ENCODE peak calls at places on chromosomes 4 and X, in six cellular contexts. K, A, D, V, Q and C are unnamed samples.
A peak's percentile ranks its signal among the peaks of the same experiment; 100 is the strongest.

GRCh38 chrX:23271011-23271410 is 63.6 kb upstream of the PTCHD1 start:
- DNase-seq in K (no peak), A (no peak), D (no peak), V (no peak), Q (no peak), C (no peak)

GRCh38 chr4:173289351-173289725 is 44.8 kb downstream of the HMGB2 start:
- DNase-seq in K (no peak), A (no peak), D (no peak), V (peak; percentile 41), Q (no peak), C (no peak)

GRCh38 chrX:48761674-48762471 is at the start of gene GLOD5:
- DNase-seq in K (no peak), A (no peak), D (peak; percentile 32), V (peak; percentile 3), Q (no peak), C (no peak)

GRCh38 chrX:49174723-49175122 is 3.0 kb downstream of the PLP2 start:
- DNase-seq in K (no peak), A (no peak), D (no peak), V (no peak), Q (no peak), C (no peak)

GRCh38 chr4:147289181-147289580 is 191.7 kb upstream of the EDNRA start:
- DNase-seq in K (no peak), A (no peak), D (no peak), V (peak; percentile 11), Q (no peak), C (no peak)

GRCh38 chr4:156892695-156893211 is 78.8 kb downstream of the PDGFC start:
- DNase-seq in K (no peak), A (no peak), D (no peak), V (no peak), Q (no peak), C (no peak)

GRCh38 chr4:8703857-8704495 is 111.4 kb downstream of the CPZ start:
- DNase-seq in K (no peak), A (peak; percentile 2), D (no peak), V (no peak), Q (no peak), C (no peak)

GRCh38 chr4:24770111-24770584 is 25.2 kb upstream of the SOD3 start:
- DNase-seq in K (peak; percentile 91), A (no peak), D (no peak), V (peak; percentile 60), Q (peak; percentile 75), C (no peak)

GRCh38 chr4:113636877-113637276 is 124.7 kb downstream of the CAMK2D start:
- DNase-seq in K (no peak), A (no peak), D (no peak), V (peak; percentile 61), Q (no peak), C (no peak)

GRCh38 chr4:55554453-55555030 is 7.8 kb upstream of the CLOCK start:
- DNase-seq in K (peak; percentile 29), A (no peak), D (no peak), V (peak; percentile 79), Q (no peak), C (no peak)

GRCh38 chr4:24188459-24188858 is 298.6 kb upstream of the PPARGC1A start:
- DNase-seq in K (no peak), A (no peak), D (no peak), V (no peak), Q (no peak), C (no peak)

GRCh38 chrX:149948001-149948400 is 9.7 kb upstream of the EOLA2 start:
- DNase-seq in K (no peak), A (no peak), D (no peak), V (no peak), Q (no peak), C (no peak)

GRCh38 chr4:92060333-92060732 is 243.4 kb upstream of the GRID2 start:
- DNase-seq in K (no peak), A (no peak), D (no peak), V (no peak), Q (no peak), C (no peak)

GRCh38 chr4:61408163-61408562 is 208.0 kb downstream of the ADGRL3 start:
- DNase-seq in K (no peak), A (no peak), D (no peak), V (no peak), Q (no peak), C (no peak)

GRCh38 chr4:151694819-151695730 is 65.7 kb downstream of the GATB start:
- DNase-seq in K (no peak), A (no peak), D (no peak), V (no peak), Q (no peak), C (no peak)

GRCh38 chr4:159048166-159048886 is 54.6 kb upstream of the RAPGEF2 start:
- DNase-seq in K (peak; percentile 29), A (peak; percentile 56), D (peak; percentile 41), V (peak; percentile 87), Q (no peak), C (no peak)

GRCh38 chr4:2423066-2423465 is 4.3 kb downstream of the CFAP99 start:
- DNase-seq in K (no peak), A (no peak), D (no peak), V (no peak), Q (no peak), C (no peak)

GRCh38 chr4:103498161-103499070 is 221.4 kb downstream of the TACR3 start:
- DNase-seq in K (peak; percentile 60), A (no peak), D (no peak), V (peak; percentile 50), Q (peak; percentile 53), C (no peak)

GRCh38 chr4:168619266-168619631 is 122.4 kb downstream of the PALLD start:
- DNase-seq in K (no peak), A (no peak), D (no peak), V (no peak), Q (no peak), C (no peak)

GRCh38 chr4:166143227-166143626 is 270.2 kb downstream of the TLL1 start:
- DNase-seq in K (no peak), A (no peak), D (no peak), V (peak; percentile 13), Q (no peak), C (peak; percentile 37)

GRCh38 chr4:76147454-76148141 is 599 bp downstream of the NUP54 start:
- DNase-seq in K (peak; percentile 62), A (peak; percentile 20), D (peak; percentile 44), V (peak; percentile 78), Q (peak; percentile 38), C (no peak)

GRCh38 chr4:173516621-173517612 is 13.1 kb downstream of the HAND2 start:
- DNase-seq in K (no peak), A (peak; percentile 36), D (no peak), V (peak; percentile 64), Q (no peak), C (no peak)

GRCh38 chrX:131270085-131270484 is 19.0 kb downstream of the IGSF1 start:
- DNase-seq in K (no peak), A (no peak), D (no peak), V (no peak), Q (no peak), C (no peak)
- H3K4me3 ChIP-seq in K (no peak overlapping the region), A (no peak overlapping the region), D (no peak overlapping the region), V (no peak overlapping the region), Q (no peak overlapping the region), C (no peak overlapping the region)

GRCh38 chrX:40735318-40736169 is at the start of gene MED14:
- DNase-seq in K (peak; percentile 67), A (peak; percentile 88), D (peak; percentile 87), V (peak; percentile 87), Q (peak; percentile 37), C (peak; percentile 24)
- TF ChIP-seq CTCF in K (peak; percentile 43), A (peak; percentile 64), D (no peak), V (peak; percentile 37), Q (peak; percentile 51), C (peak; percentile 59)

GRCh38 chr4:144650311-144650820 is 4.4 kb downstream of the HHIP start:
- DNase-seq in K (no peak), A (no peak), D (no peak), V (no peak), Q (no peak), C (no peak)
- H3K4me3 ChIP-seq in K (no peak overlapping the region), A (no peak overlapping the region), D (peak overlapping the region; percentile 76), V (peak overlapping the region; percentile 89), Q (no peak overlapping the region), C (no peak overlapping the region)

DNA sequence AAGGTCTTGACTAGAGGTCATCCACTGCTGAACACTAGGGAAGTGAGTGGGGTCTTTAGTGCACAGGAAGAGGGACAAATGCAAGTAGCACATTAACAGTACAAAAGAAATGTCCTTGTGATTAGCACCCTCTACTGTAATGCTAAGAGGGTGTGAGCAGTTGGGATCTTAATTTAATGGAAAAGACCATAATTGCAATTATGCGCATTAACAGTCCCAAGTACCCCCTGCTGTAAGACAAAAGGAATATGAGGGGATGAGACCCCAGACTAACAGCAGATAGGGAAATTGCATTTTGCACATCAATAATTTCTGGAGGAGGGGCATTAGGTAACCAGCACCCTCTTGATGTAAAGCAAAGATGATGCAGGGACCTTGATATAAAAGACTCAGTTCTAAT is 285.0 kb downstream of the CHIC1 start:
- DNase-seq in K (no peak), A (no peak), D (no peak), V (no peak), Q (no peak), C (no peak)
- TF ChIP-seq CTCF in K (no peak), A (no peak), D (no peak), V (no peak), Q (no peak), C (no peak)

DNA sequence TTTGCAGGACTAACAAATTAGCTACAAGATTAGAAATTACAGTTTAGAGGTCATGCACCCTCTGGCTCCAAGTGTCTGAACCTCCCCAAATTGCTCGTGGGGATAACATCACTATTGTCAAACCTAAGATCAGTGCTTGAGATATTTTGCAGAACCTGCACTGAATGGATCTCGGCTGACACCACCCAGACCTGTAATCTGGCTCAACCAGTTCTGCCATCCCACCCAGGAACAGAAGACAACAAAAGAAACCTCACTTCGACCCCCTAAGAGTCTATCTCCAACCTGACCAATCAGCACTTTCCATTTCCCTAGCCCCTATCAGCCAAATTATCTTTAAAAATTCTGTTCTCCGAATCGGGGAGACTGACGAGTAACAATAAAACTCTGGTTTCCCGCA is 318.7 kb downstream of the NAP1L3 start:
- DNase-seq in K (no peak), A (no peak), D (no peak), V (no peak), Q (no peak), C (no peak)
- H3K4me3 ChIP-seq in K (no peak overlapping the region), A (no peak overlapping the region), D (no peak overlapping the region), V (no peak overlapping the region), Q (no peak overlapping the region), C (no peak overlapping the region)

GRCh38 chrX:28701222-28701621 is 114.0 kb downstream of the IL1RAPL1 start:
- DNase-seq in K (no peak), A (no peak), D (no peak), V (peak; percentile 2), Q (no peak), C (no peak)
- TF ChIP-seq CTCF in K (no peak), A (no peak), D (no peak), V (peak; percentile 16), Q (no peak), C (no peak)

DNA sequence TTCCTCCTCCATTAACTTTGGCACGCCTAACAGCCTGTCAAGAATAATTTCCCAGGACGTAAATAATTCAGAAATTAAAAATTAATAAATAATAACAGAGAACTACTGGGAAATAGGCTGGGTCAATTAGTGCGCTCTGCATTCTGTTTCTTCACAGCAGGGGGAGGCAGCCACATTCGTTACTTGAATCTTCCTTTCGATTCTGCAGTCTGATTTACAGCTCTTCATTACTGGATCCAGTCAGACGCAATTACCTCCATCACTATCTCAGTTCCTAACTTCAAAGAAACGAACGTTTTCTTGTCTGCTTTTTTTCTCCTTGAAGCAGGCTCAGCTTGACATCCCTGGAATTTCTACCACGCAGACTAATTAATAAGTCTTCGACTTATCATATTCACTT is 9.0 kb upstream of the RPL34 start:
- DNase-seq in K (peak; percentile 21), A (no peak), D (no peak), V (peak; percentile 63), Q (no peak), C (no peak)
- H3K4me3 ChIP-seq in K (peak overlapping the region; percentile 57), A (no peak overlapping the region), D (peak overlapping the region; percentile 62), V (peak overlapping the region; percentile 57), Q (peak overlapping the region; percentile 20), C (peak overlapping the region; percentile 49)